ENCODE peak calls at places on chromosomes 2 and 18, in five cellular contexts. One of them, this sample, is unnamed.

GRCh38 chr2:26708457-26708856 is 15.9 kb downstream of the KCNK3 start:
- DNase-seq in GM23338: no peak
- DNase-seq in upper lobe of left lung: no peak
- DNase-seq in AG10803: no peak
- DNase-seq in endothelial cell: no peak
- DNase-seq in this sample: no peak

GRCh38 chr2:74966893-74967292 is 8.4 kb downstream of the POLE4 start:
- DNase-seq in upper lobe of left lung: no peak
- DNase-seq in AG10803: no peak
- DNase-seq in endothelial cell: no peak
- DNase-seq in GM23338: no peak
- DNase-seq in this sample: no peak

GRCh38 chr2:158507141-158507540 is 50.4 kb downstream of the PKP4 start:
- DNase-seq in AG10803: no peak
- DNase-seq in endothelial cell: no peak
- DNase-seq in upper lobe of left lung: no peak
- DNase-seq in GM23338: no peak
- DNase-seq in this sample: no peak

GRCh38 chr2:65595641-65596040 is 163.2 kb upstream of the SPRED2 start:
- DNase-seq in AG10803: no peak
- DNase-seq in GM23338: no peak
- DNase-seq in endothelial cell: no peak
- DNase-seq in upper lobe of left lung: no peak
- DNase-seq in this sample: no peak

GRCh38 chr2:12725238-12726187 is 8.8 kb downstream of the TRIB2 start:
- DNase-seq in endothelial cell: no peak
- DNase-seq in AG10803: no peak
- DNase-seq in GM23338: no peak
- DNase-seq in upper lobe of left lung: no peak
- DNase-seq in this sample: no peak

GRCh38 chr18:23235860-23236259 is 100.6 kb downstream of the CABLES1 start:
- DNase-seq in GM23338: peak
- DNase-seq in upper lobe of left lung: no peak
- DNase-seq in AG10803: no peak
- DNase-seq in endothelial cell: no peak
- DNase-seq in this sample: no peak

GRCh38 chr18:49021433-49022129 is 70.8 kb upstream of the SMAD7 start:
- DNase-seq in AG10803: peak
- DNase-seq in upper lobe of left lung: peak
- DNase-seq in endothelial cell: peak
- DNase-seq in GM23338: peak
- DNase-seq in this sample: no peak

GRCh38 chr2:143545643-143546275 is 416.5 kb downstream of the ARHGAP15 start:
- DNase-seq in AG10803: peak
- DNase-seq in endothelial cell: no peak
- DNase-seq in upper lobe of left lung: no peak
- DNase-seq in GM23338: no peak
- DNase-seq in this sample: no peak

GRCh38 chr2:73837847-73838585 is 9.3 kb downstream of the STAMBP start:
- DNase-seq in GM23338: no peak
- DNase-seq in upper lobe of left lung: no peak
- DNase-seq in AG10803: no peak
- DNase-seq in endothelial cell: no peak
- DNase-seq in this sample: no peak

GRCh38 chr2:110725370-110725769 is 7.0 kb upstream of the ACOXL start:
- DNase-seq in AG10803: no peak
- DNase-seq in upper lobe of left lung: no peak
- DNase-seq in GM23338: no peak
- DNase-seq in endothelial cell: no peak
- DNase-seq in this sample: no peak

GRCh38 chr2:234873103-234873827 is 78.6 kb upstream of the SH3BP4 start:
- DNase-seq in GM23338: no peak
- DNase-seq in AG10803: no peak
- DNase-seq in endothelial cell: no peak
- DNase-seq in upper lobe of left lung: no peak
- DNase-seq in this sample: no peak

GRCh38 chr2:161170377-161170776 is 10.1 kb downstream of the TANK start:
- DNase-seq in upper lobe of left lung: no peak
- DNase-seq in endothelial cell: no peak
- DNase-seq in GM23338: no peak
- DNase-seq in AG10803: no peak
- DNase-seq in this sample: no peak

GRCh38 chr2:154187948-154188347 is 316.2 kb downstream of the GALNT13 start:
- DNase-seq in upper lobe of left lung: no peak
- DNase-seq in AG10803: no peak
- DNase-seq in GM23338: no peak
- DNase-seq in endothelial cell: no peak
- DNase-seq in this sample: no peak

GRCh38 chr2:201908901-201909300 is 102.6 kb downstream of the CDK15 start:
- DNase-seq in upper lobe of left lung: no peak
- DNase-seq in endothelial cell: no peak
- DNase-seq in GM23338: no peak
- DNase-seq in AG10803: no peak
- DNase-seq in this sample: no peak

GRCh38 chr2:207117668-207118067 is 48.1 kb downstream of the KLF7 start:
- DNase-seq in upper lobe of left lung: no peak
- DNase-seq in endothelial cell: no peak
- DNase-seq in AG10803: no peak
- DNase-seq in GM23338: no peak
- DNase-seq in this sample: no peak

GRCh38 chr2:207112397-207112796 is 53.4 kb downstream of the KLF7 start:
- DNase-seq in upper lobe of left lung: no peak
- DNase-seq in GM23338: no peak
- DNase-seq in endothelial cell: no peak
- DNase-seq in AG10803: no peak
- DNase-seq in this sample: no peak

GRCh38 chr2:207119048-207119447 is 46.7 kb downstream of the KLF7 start:
- DNase-seq in AG10803: no peak
- DNase-seq in GM23338: no peak
- DNase-seq in upper lobe of left lung: no peak
- DNase-seq in endothelial cell: no peak
- DNase-seq in this sample: no peak

GRCh38 chr2:207113403-207113802 is 52.3 kb downstream of the KLF7 start:
- DNase-seq in GM23338: no peak
- DNase-seq in AG10803: no peak
- DNase-seq in upper lobe of left lung: no peak
- DNase-seq in endothelial cell: no peak
- DNase-seq in this sample: no peak

DNA sequence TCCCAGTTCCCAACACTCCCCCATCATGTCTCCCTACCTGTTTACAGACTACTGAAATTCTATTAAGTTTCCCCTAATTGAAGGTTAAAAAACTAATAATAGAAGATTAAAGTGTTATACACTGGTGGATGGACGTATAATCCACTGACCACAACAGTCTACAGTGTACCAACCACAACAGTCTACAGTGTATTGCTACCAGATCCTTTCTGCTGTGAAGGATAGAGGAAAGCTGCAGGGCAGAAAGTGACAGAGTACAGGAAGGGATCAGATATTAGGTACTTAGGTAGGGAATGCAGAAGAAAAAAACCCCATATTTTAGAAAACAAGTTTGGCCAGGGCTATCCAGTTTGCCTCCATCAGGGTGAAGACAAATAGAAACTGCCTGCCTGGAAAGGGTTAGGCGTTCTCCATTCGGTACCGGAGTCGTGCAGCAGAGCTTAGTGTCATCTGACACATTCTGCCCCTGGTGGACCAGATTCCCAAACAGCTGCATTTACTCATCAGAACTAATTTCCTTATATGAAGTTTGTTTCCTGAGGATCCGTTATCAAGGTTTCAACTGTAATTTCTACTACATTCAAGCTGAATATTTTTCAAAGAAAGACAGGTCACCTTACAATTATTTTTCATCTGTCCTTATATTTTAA is 49.9 kb downstream of the KLF7 start:
- DNase-seq in endothelial cell: no peak
- DNase-seq in GM23338: peak
- DNase-seq in upper lobe of left lung: no peak
- DNase-seq in AG10803: peak
- DNase-seq in this sample: no peak
- TF ChIP-seq CTCF in endothelial cell: no peak
- TF ChIP-seq CTCF in GM23338: peak
- TF ChIP-seq CTCF in upper lobe of left lung: peak
- TF ChIP-seq CTCF in AG10803: peak
- TF ChIP-seq CTCF in this sample: no peak

GRCh38 chr2:48137829-48138228 is 231.5 kb upstream of the FBXO11 start:
- DNase-seq in upper lobe of left lung: no peak
- DNase-seq in GM23338: no peak
- DNase-seq in endothelial cell: no peak
- DNase-seq in AG10803: no peak
- DNase-seq in this sample: no peak

GRCh38 chr2:48138898-48139297 is 232.6 kb upstream of the FBXO11 start:
- DNase-seq in endothelial cell: no peak
- DNase-seq in upper lobe of left lung: no peak
- DNase-seq in AG10803: no peak
- DNase-seq in GM23338: no peak
- DNase-seq in this sample: no peak

GRCh38 chr2:48131503-48132293 is 225.4 kb upstream of the FBXO11 start:
- DNase-seq in GM23338: no peak
- DNase-seq in endothelial cell: no peak
- DNase-seq in upper lobe of left lung: no peak
- DNase-seq in AG10803: peak
- DNase-seq in this sample: no peak

GRCh38 chr2:48135797-48136196 is 229.5 kb upstream of the FBXO11 start:
- DNase-seq in upper lobe of left lung: no peak
- DNase-seq in endothelial cell: no peak
- DNase-seq in AG10803: no peak
- DNase-seq in GM23338: no peak
- DNase-seq in this sample: no peak

DNA sequence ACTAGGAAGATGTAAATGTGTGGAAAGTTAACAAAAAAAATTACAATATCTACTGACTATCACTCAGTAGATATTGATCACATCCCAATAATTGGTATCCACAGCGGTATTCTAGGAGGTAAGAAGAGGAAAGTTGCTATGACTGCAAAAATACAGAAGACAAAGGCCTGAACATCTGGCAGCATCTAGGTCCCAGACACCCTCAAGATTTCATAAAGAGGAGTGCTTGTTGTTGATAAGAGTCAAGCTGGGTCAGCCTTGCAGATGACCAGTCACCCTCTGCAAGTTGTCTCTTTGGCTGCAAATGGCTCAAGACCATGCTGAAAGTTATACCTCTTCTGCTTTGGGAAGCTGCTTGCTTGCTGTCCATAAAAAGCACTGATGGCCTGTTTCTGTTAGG is 228.4 kb upstream of the FBXO11 start:
- DNase-seq in endothelial cell: no peak
- DNase-seq in upper lobe of left lung: no peak
- DNase-seq in GM23338: no peak
- DNase-seq in AG10803: no peak
- DNase-seq in this sample: no peak
- TF ChIP-seq CTCF in endothelial cell: no peak
- TF ChIP-seq CTCF in upper lobe of left lung: no peak
- TF ChIP-seq CTCF in GM23338: no peak
- TF ChIP-seq CTCF in AG10803: no peak
- TF ChIP-seq CTCF in this sample: no peak

GRCh38 chr18:12580630-12581342 is 77.1 kb downstream of the SPIRE1 start:
- DNase-seq in upper lobe of left lung: no peak
- DNase-seq in GM23338: no peak
- DNase-seq in AG10803: no peak
- DNase-seq in endothelial cell: no peak
- DNase-seq in this sample: no peak

GRCh38 chr18:12579775-12580174 is 78.1 kb downstream of the SPIRE1 start:
- DNase-seq in upper lobe of left lung: no peak
- DNase-seq in AG10803: no peak
- DNase-seq in GM23338: no peak
- DNase-seq in endothelial cell: no peak
- DNase-seq in this sample: no peak

GRCh38 chr18:12589419-12589818 is 68.5 kb downstream of the SPIRE1 start:
- DNase-seq in endothelial cell: no peak
- DNase-seq in GM23338: no peak
- DNase-seq in upper lobe of left lung: no peak
- DNase-seq in AG10803: no peak
- DNase-seq in this sample: no peak

GRCh38 chr18:12586956-12587355 is 71.0 kb downstream of the SPIRE1 start:
- DNase-seq in AG10803: no peak
- DNase-seq in GM23338: no peak
- DNase-seq in upper lobe of left lung: no peak
- DNase-seq in endothelial cell: no peak
- DNase-seq in this sample: no peak

DNA sequence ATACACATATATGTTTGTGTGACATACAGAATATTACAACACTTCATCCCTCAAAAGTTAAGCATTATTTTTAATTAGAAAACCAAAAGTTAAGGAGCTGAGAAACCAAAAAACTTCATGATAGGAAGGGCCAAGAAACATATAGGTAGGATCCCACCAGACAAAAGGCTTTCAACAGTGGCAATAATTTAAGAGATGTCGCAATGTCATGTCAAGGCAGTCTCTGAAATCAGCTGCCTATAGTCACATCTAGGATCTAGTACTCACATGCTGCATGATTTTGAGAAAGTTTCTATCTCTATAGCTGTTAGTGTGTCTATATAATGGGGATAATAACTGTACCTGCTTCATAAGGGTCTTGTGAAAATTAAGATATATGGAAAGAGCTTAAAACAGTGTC is 72.7 kb downstream of the SPIRE1 start:
- DNase-seq in endothelial cell: no peak
- DNase-seq in GM23338: no peak
- DNase-seq in upper lobe of left lung: no peak
- DNase-seq in AG10803: no peak
- DNase-seq in this sample: no peak
- TF ChIP-seq CTCF in endothelial cell: no peak
- TF ChIP-seq CTCF in GM23338: no peak
- TF ChIP-seq CTCF in upper lobe of left lung: no peak
- TF ChIP-seq CTCF in AG10803: no peak
- TF ChIP-seq CTCF in this sample: no peak

GRCh38 chr2:120783969-120784372 is 48.3 kb downstream of the GLI2 start:
- DNase-seq in GM23338: no peak
- DNase-seq in upper lobe of left lung: no peak
- DNase-seq in endothelial cell: no peak
- DNase-seq in AG10803: no peak
- DNase-seq in this sample: no peak

GRCh38 chr2:120785228-120785966 is 49.7 kb downstream of the GLI2 start:
- DNase-seq in AG10803: no peak
- DNase-seq in upper lobe of left lung: no peak
- DNase-seq in endothelial cell: no peak
- DNase-seq in GM23338: no peak
- DNase-seq in this sample: no peak

GRCh38 chr2:120786559-120786960 is 50.9 kb downstream of the GLI2 start:
- DNase-seq in GM23338: peak
- DNase-seq in AG10803: no peak
- DNase-seq in upper lobe of left lung: no peak
- DNase-seq in endothelial cell: no peak
- DNase-seq in this sample: no peak

GRCh38 chr2:120787512-120788348 is 52.1 kb downstream of the GLI2 start:
- DNase-seq in AG10803: no peak
- DNase-seq in endothelial cell: no peak
- DNase-seq in GM23338: no peak
- DNase-seq in upper lobe of left lung: no peak
- DNase-seq in this sample: no peak

GRCh38 chr2:120786038-120786437 is 50.4 kb downstream of the GLI2 start:
- DNase-seq in upper lobe of left lung: no peak
- DNase-seq in AG10803: no peak
- DNase-seq in endothelial cell: no peak
- DNase-seq in GM23338: peak
- DNase-seq in this sample: no peak
- TF ChIP-seq CTCF in upper lobe of left lung: no peak
- TF ChIP-seq CTCF in AG10803: no peak
- TF ChIP-seq CTCF in endothelial cell: no peak
- TF ChIP-seq CTCF in GM23338: no peak
- TF ChIP-seq CTCF in this sample: no peak

This sample was measured in nephron progenitor cell.